ENCODE peak calls at places on chromosome 2, in six cellular contexts. D, Z, K, A, H and J are unnamed samples. For H3K27me3 and H3K4me1, the result is how much of the 10 kb centered on the place peaks cover.

GRCh38 chr2:232522014-232522854 is 2.0 kb downstream of the PRSS56 start:
- DNase-seq in D (peak), Z (peak), K (peak), A (peak), H (peak), J (no peak)

GRCh38 chr2:146997488-146997887 is 847.3 kb upstream of the ACVR2A start:
- DNase-seq in D (no peak), Z (no peak), K (no peak), A (no peak), H (no peak), J (no peak)

GRCh38 chr2:55119711-55120487 is 69.6 kb upstream of the RTN4 start:
- DNase-seq in D (no peak), Z (no peak), K (no peak), A (no peak), H (no peak), J (no peak)

GRCh38 chr2:238100821-238101771 is 956 bp downstream of the ESPNL start:
- DNase-seq in D (no peak), Z (no peak), K (no peak), A (no peak), H (no peak), J (no peak)

GRCh38 chr2:111121028-111121872 is 536 bp downstream of the BCL2L11 start:
- DNase-seq in D (peak), Z (peak), K (peak), A (peak), H (no peak), J (no peak)

GRCh38 chr2:48896870-48897269 is 141.3 kb upstream of the LHCGR start:
- DNase-seq in D (no peak), Z (no peak), K (no peak), A (no peak), H (no peak), J (no peak)

GRCh38 chr2:669323-669722 is 7.9 kb downstream of the TMEM18 start:
- DNase-seq in D (no peak), Z (no peak), K (peak), A (peak), H (peak), J (no peak)

GRCh38 chr2:47195149-47195548 is 40.0 kb upstream of the STPG4 start:
- DNase-seq in D (no peak), Z (no peak), K (peak), A (peak), H (no peak), J (no peak)

GRCh38 chr2:66948234-66948633 is 448.9 kb upstream of the ETAA1 start:
- DNase-seq in D (no peak), Z (no peak), K (no peak), A (no peak), H (no peak), J (no peak)

GRCh38 chr2:105487142-105488069 is 88.6 kb upstream of the FHL2 start:
- DNase-seq in D (no peak), Z (peak), K (no peak), A (no peak), H (peak), J (no peak)

GRCh38 chr2:50295596-50295995 is 736.3 kb downstream of the NRXN1 start:
- DNase-seq in D (no peak), Z (no peak), K (no peak), A (no peak), H (no peak), J (no peak)

GRCh38 chr2:3626817-3627499 is 31.0 kb upstream of the ALLC start:
- DNase-seq in D (no peak), Z (no peak), K (no peak), A (no peak), H (no peak), J (no peak)

GRCh38 chr2:99938250-99938649 is 204.1 kb downstream of the AFF3 start:
- DNase-seq in D (no peak), Z (no peak), K (no peak), A (no peak), H (no peak), J (no peak)

GRCh38 chr2:182946949-182947348 is 80.5 kb upstream of the FRZB start:
- DNase-seq in D (no peak), Z (no peak), K (no peak), A (peak), H (peak), J (no peak)

GRCh38 chr2:74070991-74071390 is 76.7 kb downstream of the BOLA3 start:
- DNase-seq in D (no peak), Z (no peak), K (no peak), A (no peak), H (no peak), J (no peak)

GRCh38 chr2:8000861-8001260 is 681.0 kb upstream of the ID2 start:
- DNase-seq in D (no peak), Z (no peak), K (no peak), A (no peak), H (peak), J (no peak)

GRCh38 chr2:237885931-237886701 is 26.7 kb downstream of the RAMP1 start:
- DNase-seq in D (no peak), Z (peak), K (no peak), A (no peak), H (peak), J (no peak)

GRCh38 chr2:12742891-12743290 is 26.2 kb downstream of the TRIB2 start:
- DNase-seq in D (no peak), Z (no peak), K (no peak), A (no peak), H (no peak), J (no peak)

GRCh38 chr2:15808980-15809379 is 131.4 kb upstream of the MYCN start:
- DNase-seq in D (no peak), Z (no peak), K (no peak), A (no peak), H (no peak), J (no peak)

GRCh38 chr2:214987261-214987660 is 151.2 kb downstream of the ABCA12 start:
- DNase-seq in D (no peak), Z (no peak), K (no peak), A (no peak), H (no peak), J (no peak)

DNA sequence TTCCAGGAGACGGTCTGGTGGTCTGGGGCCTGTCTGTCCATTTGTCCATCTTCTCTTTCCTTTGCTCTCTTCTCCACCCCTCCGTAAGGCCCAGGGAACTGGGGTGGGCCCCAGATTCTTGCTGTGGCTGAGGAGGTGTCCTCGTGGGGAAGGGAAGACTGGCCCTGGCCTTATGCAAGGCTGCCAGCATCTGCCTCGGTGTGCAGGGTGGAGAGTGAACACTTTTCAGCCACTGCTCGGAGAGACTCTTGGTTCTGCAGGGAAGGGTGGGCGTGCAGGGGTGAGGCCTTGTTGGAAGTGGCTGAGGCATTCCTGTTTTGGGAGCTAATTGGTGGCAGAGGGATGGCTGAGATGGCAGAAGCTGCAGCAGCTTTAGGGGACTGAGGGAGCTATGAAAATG is 23.0 kb downstream of the EMX1 start:
- DNase-seq in D (no peak), Z (no peak), K (no peak), A (no peak), H (no peak), J (no peak)
- H3K27me3 ChIP-seq in D (under half), Z (under half), K (under half), A (under half), H (half or more), J (under half)

GRCh38 chr2:150207979-150208378 is 279.5 kb downstream of the RND3 start:
- DNase-seq in D (no peak), Z (no peak), K (no peak), A (peak), H (no peak), J (no peak)
- H3K27ac ChIP-seq in D (no peak), Z (no peak), K (no peak), A (no peak), H (no peak), J (no peak)

GRCh38 chr2:68516051-68516771 is 48.8 kb downstream of the APLF start:
- DNase-seq in D (no peak), Z (no peak), K (no peak), A (no peak), H (no peak), J (no peak)
- H3K4me1 ChIP-seq in D (under half), Z (under half), K (under half), A (under half), H (under half), J (under half)

GRCh38 chr2:144521702-144522101 is 1.8 kb upstream of the ZEB2 start:
- DNase-seq in D (no peak), Z (no peak), K (no peak), A (no peak), H (no peak), J (no peak)
- H3K27me3 ChIP-seq in D (under half), Z (under half), K (under half), A (under half), H (under half), J (under half)